ENCODE peak calls at places on chromosomes 16 and 17, in four cellular contexts. One of them, this sample, is unnamed.
A peak's percentile ranks its signal among the peaks of the same experiment; 100 is the strongest.

GRCh38 chr17:43952351-43952723 is 1.4 kb downstream of the PYY start:
- DNase-seq in colonic mucosa: no peak
- DNase-seq in heart right ventricle: no peak
- DNase-seq in body of pancreas: no peak
- DNase-seq in this sample: no peak

GRCh38 chr16:70480127-70481105 is 26.0 kb downstream of the FCSK start:
- DNase-seq in heart right ventricle: no peak
- DNase-seq in colonic mucosa: no peak
- DNase-seq in body of pancreas: no peak
- DNase-seq in this sample: no peak

GRCh38 chr17:50721194-50722010 is 2.0 kb downstream of the LUC7L3 start:
- DNase-seq in heart right ventricle: no peak
- DNase-seq in body of pancreas: no peak
- DNase-seq in colonic mucosa: no peak
- DNase-seq in this sample: no peak

GRCh38 chr17:38716368-38717005 is 11.4 kb downstream of the MLLT6 start:
- DNase-seq in heart right ventricle: no peak
- DNase-seq in colonic mucosa: no peak
- DNase-seq in body of pancreas: no peak
- DNase-seq in this sample: no peak

GRCh38 chr17:80724723-80725388 is 180.2 kb downstream of the RPTOR start:
- DNase-seq in colonic mucosa: no peak
- DNase-seq in body of pancreas: no peak
- DNase-seq in heart right ventricle: no peak
- DNase-seq in this sample: no peak

GRCh38 chr17:4872786-4873185 is 26.6 kb upstream of the C17orf107 start:
- DNase-seq in heart right ventricle: no peak
- DNase-seq in colonic mucosa: no peak
- DNase-seq in body of pancreas: peak; percentile 48
- DNase-seq in this sample: no peak

GRCh38 chr17:48244121-48244711 is 136.7 kb downstream of the SNX11 start:
- DNase-seq in colonic mucosa: peak; percentile 44
- DNase-seq in body of pancreas: no peak
- DNase-seq in heart right ventricle: no peak
- DNase-seq in this sample: peak; percentile 71

GRCh38 chr17:82648761-82649474 is 674 bp upstream of the WDR45B start:
- DNase-seq in body of pancreas: peak; percentile 51
- DNase-seq in colonic mucosa: peak; percentile 57
- DNase-seq in heart right ventricle: peak; percentile 69
- DNase-seq in this sample: no peak

GRCh38 chr17:8012996-8013640 is 10.7 kb downstream of the GUCY2D start:
- DNase-seq in body of pancreas: no peak
- DNase-seq in heart right ventricle: no peak
- DNase-seq in colonic mucosa: no peak
- DNase-seq in this sample: no peak

GRCh38 chr17:29557085-29557697 is 9.6 kb downstream of the ABHD15 start:
- DNase-seq in colonic mucosa: no peak
- DNase-seq in body of pancreas: no peak
- DNase-seq in heart right ventricle: no peak
- DNase-seq in this sample: no peak

GRCh38 chr17:82000803-82001649 is 21.7 kb downstream of the CENPX start:
- DNase-seq in colonic mucosa: no peak
- DNase-seq in body of pancreas: no peak
- DNase-seq in heart right ventricle: no peak
- DNase-seq in this sample: peak; percentile 67

GRCh38 chr16:2056077-2056476 is 8.3 kb downstream of the TSC2 start:
- DNase-seq in heart right ventricle: no peak
- DNase-seq in body of pancreas: no peak
- DNase-seq in colonic mucosa: no peak
- DNase-seq in this sample: no peak

GRCh38 chr16:46763147-46763546 is 15.0 kb upstream of the MYLK3 start:
- DNase-seq in body of pancreas: no peak
- DNase-seq in heart right ventricle: peak; percentile 79
- DNase-seq in colonic mucosa: no peak
- DNase-seq in this sample: no peak

GRCh38 chr16:70805787-70806186 is 4.8 kb upstream of the VAC14 start:
- DNase-seq in heart right ventricle: no peak
- DNase-seq in body of pancreas: no peak
- DNase-seq in colonic mucosa: no peak
- DNase-seq in this sample: no peak

GRCh38 chr17:29241015-29241963 is 5.4 kb upstream of the CRYBA1 start:
- DNase-seq in colonic mucosa: no peak
- DNase-seq in heart right ventricle: no peak
- DNase-seq in body of pancreas: peak; percentile 50
- DNase-seq in this sample: no peak

GRCh38 chr16:87499189-87499486 is 6.3 kb upstream of the ZCCHC14 start:
- DNase-seq in heart right ventricle: no peak
- DNase-seq in colonic mucosa: no peak
- DNase-seq in body of pancreas: no peak
- DNase-seq in this sample: no peak

GRCh38 chr17:75877752-75878173 is 618 bp downstream of the TRIM47 start:
- DNase-seq in colonic mucosa: peak; percentile 81
- DNase-seq in heart right ventricle: peak; percentile 77
- DNase-seq in body of pancreas: peak; percentile 82
- DNase-seq in this sample: peak; percentile 91
- H3K27ac ChIP-seq in colonic mucosa: peak overlapping the region; percentile 98
- H3K27ac ChIP-seq in heart right ventricle: peak overlapping the region; percentile 96
- H3K27ac ChIP-seq in body of pancreas: peak overlapping the region; percentile 93
- H3K27ac ChIP-seq in this sample: peak overlapping the region; percentile 95

DNA sequence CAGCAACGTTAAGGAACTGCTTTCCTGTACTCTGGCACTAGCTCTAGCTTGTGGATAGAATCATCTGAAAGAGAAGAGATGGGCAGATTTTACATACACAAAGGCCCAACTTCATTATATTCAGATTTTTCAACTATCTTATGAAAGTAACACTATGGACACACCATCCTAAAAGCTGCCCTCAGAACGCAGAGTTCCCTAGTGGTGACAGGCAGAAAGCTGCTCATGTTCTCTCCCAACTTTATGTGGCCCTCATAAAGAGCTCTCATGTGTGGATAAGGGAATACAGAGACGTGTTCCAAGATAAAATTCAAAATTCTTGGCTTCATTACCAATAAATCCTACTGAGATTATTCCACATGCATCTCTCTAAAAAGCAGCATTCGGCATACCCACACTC is 1.5 kb downstream of the CFAP20 start:
- DNase-seq in colonic mucosa: no peak
- DNase-seq in body of pancreas: no peak
- DNase-seq in heart right ventricle: no peak
- DNase-seq in this sample: no peak
- TF ChIP-seq CTCF in colonic mucosa: no peak
- TF ChIP-seq CTCF in body of pancreas: no peak
- TF ChIP-seq CTCF in heart right ventricle: no peak
- TF ChIP-seq CTCF in this sample: no peak

DNA sequence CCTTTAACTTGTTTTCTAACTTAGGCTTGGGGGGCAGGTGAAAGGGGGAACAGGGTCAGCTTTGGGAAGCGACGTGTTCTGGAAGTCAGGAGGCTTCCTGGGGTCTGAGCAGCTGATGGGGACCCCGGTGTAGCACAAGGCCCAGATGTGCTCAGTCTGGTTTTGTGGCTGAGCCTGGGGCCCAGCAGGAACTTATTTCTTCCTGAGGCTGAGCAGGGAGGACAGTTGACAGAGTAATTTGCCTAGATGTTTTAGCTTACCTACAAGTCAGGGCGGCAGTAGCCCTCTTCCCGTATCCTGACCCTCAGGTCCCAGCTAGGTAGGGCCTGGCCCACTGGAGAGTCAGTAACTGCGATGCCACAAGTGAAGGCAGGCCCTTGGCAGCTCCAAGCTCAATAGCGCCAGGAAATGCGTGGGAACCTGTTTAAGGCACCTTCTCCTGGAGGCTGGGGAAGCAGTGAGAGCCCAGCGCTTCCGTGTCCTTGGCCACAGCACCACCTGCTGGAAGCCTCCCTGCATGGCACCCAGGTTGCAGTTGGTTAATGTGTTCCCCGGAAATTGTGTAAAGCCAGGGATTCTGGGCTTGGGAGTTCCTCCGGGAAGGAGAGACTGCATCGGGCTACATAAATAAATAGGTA is 5.2 kb downstream of the CCR7 start:
- DNase-seq in heart right ventricle: peak; percentile 89
- DNase-seq in colonic mucosa: peak; percentile 95
- DNase-seq in body of pancreas: peak; percentile 90
- DNase-seq in this sample: peak; percentile 92
- H3K4me3 ChIP-seq in heart right ventricle: peak overlapping the region; percentile 12
- H3K4me3 ChIP-seq in colonic mucosa: peak overlapping the region; percentile 20
- H3K4me3 ChIP-seq in body of pancreas: no peak overlapping the region
- H3K4me3 ChIP-seq in this sample: peak overlapping the region; percentile 55

DNA sequence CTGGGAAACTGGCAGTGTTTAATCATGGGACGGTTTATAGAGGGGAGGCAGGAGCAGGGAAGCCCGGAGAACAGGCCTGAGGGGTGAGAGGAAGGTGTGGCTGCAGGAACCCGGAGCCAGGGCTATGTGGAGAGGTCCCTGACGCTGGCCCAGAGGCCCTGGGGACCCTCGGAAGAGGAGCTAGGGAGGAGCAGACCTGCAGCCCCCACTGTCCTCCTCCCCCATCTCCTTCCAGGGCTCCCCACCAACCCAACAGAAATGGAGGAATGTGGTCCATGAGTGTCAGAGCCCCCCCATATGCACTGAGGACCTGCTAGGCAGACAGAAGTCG is 20.3 kb downstream of the TMEM235 start:
- DNase-seq in heart right ventricle: no peak
- DNase-seq in colonic mucosa: no peak
- DNase-seq in body of pancreas: no peak
- DNase-seq in this sample: no peak
- H3K27ac ChIP-seq in heart right ventricle: no peak overlapping the region
- H3K27ac ChIP-seq in colonic mucosa: peak overlapping the region; percentile 62
- H3K27ac ChIP-seq in body of pancreas: no peak overlapping the region
- H3K27ac ChIP-seq in this sample: peak overlapping the region; percentile 36

GRCh38 chr16:84141143-84141670 is 3.8 kb downstream of the HSDL1 start:
- DNase-seq in heart right ventricle: no peak
- DNase-seq in body of pancreas: no peak
- DNase-seq in colonic mucosa: no peak
- DNase-seq in this sample: no peak
- TF ChIP-seq CTCF in heart right ventricle: no peak
- TF ChIP-seq CTCF in body of pancreas: no peak
- TF ChIP-seq CTCF in colonic mucosa: no peak
- TF ChIP-seq CTCF in this sample: no peak

GRCh38 chr17:40515011-40515410 is 13.6 kb upstream of the TNS4 start:
- DNase-seq in heart right ventricle: no peak
- DNase-seq in colonic mucosa: no peak
- DNase-seq in body of pancreas: no peak
- DNase-seq in this sample: no peak
- H3K4me3 ChIP-seq in heart right ventricle: no peak overlapping the region
- H3K4me3 ChIP-seq in colonic mucosa: no peak overlapping the region
- H3K4me3 ChIP-seq in body of pancreas: no peak overlapping the region
- H3K4me3 ChIP-seq in this sample: no peak overlapping the region

DNA sequence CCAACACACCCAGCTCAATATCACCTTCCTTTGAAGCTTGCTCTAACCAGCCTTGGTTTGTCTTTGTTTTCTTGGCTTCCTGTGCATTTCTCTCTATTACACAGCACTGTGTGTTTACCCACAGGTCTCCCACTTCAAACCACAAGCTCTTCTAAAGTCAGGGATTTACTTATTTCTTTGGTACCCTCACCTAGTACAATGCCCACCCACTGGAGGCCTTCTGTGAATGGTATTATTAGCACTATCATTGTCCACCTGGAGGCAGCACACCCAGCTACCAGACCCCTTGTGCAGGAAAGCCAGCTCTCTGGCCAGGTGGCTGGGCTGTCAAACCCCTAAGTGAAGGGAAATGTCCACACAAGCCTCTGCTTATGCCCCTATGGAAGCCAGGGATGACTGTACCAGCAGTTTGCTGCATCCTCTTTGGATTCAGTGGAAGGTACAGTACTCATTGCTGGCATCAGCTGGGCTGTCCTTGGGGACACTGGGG is 9.4 kb upstream of the TOP2A start:
- DNase-seq in body of pancreas: no peak
- DNase-seq in heart right ventricle: no peak
- DNase-seq in colonic mucosa: peak; percentile 12
- DNase-seq in this sample: no peak
- H3K27ac ChIP-seq in body of pancreas: no peak overlapping the region
- H3K27ac ChIP-seq in heart right ventricle: no peak overlapping the region
- H3K27ac ChIP-seq in colonic mucosa: no peak overlapping the region
- H3K27ac ChIP-seq in this sample: no peak overlapping the region

DNA sequence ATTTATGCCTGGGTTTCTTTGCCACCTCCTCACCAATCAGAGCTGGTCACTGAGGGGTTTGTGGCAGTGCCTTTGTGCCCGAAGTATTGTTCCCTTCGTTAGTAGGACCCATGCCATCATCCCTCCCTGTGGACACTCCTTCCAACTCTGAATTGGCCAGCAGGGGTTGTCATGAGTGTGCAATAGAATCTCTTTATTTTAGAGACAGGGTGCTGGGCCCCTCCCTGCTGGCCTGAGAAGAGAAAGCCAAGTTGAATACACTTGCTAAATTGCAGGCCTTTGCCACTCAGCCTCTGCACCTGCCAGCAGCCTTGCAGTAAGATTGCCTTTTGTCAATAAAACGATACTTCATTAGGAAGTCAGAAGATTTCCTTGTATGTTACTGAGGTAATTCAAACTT is 40.7 kb upstream of the SLC12A3 start:
- DNase-seq in heart right ventricle: no peak
- DNase-seq in body of pancreas: no peak
- DNase-seq in colonic mucosa: peak; percentile 40
- DNase-seq in this sample: no peak
- TF ChIP-seq CTCF in heart right ventricle: no peak
- TF ChIP-seq CTCF in body of pancreas: peak; percentile 25
- TF ChIP-seq CTCF in colonic mucosa: peak; percentile 25
- TF ChIP-seq CTCF in this sample: no peak

GRCh38 chr17:65556014-65556909 is 5.2 kb downstream of the AXIN2 start:
- DNase-seq in colonic mucosa: peak; percentile 97
- DNase-seq in heart right ventricle: peak; percentile 80
- DNase-seq in body of pancreas: peak; percentile 82
- DNase-seq in this sample: peak; percentile 93
- H3K4me3 ChIP-seq in colonic mucosa: peak overlapping the region; percentile 10
- H3K4me3 ChIP-seq in heart right ventricle: no peak overlapping the region
- H3K4me3 ChIP-seq in body of pancreas: no peak overlapping the region
- H3K4me3 ChIP-seq in this sample: peak overlapping the region; percentile 12

GRCh38 chr17:17034496-17035066 is 7.7 kb upstream of the MPRIP start:
- DNase-seq in body of pancreas: no peak
- DNase-seq in heart right ventricle: no peak
- DNase-seq in colonic mucosa: no peak
- DNase-seq in this sample: no peak
- H3K27ac ChIP-seq in body of pancreas: no peak overlapping the region
- H3K27ac ChIP-seq in heart right ventricle: no peak overlapping the region
- H3K27ac ChIP-seq in colonic mucosa: no peak overlapping the region
- H3K27ac ChIP-seq in this sample: no peak overlapping the region